ENCODE peak calls at places on chromosomes 13 and 19, in six cellular contexts. One of them, this sample, is unnamed.
A peak's percentile ranks its signal among the peaks of the same experiment; 100 is the strongest.

GRCh38 chr13:41159174-41159573 is 26.6 kb upstream of the KBTBD6 start:
- DNase-seq in fibroblast of lung: no peak
- DNase-seq in tibial artery: no peak
- DNase-seq in endothelial cell of umbilical vein: no peak
- DNase-seq in transverse colon: no peak
- DNase-seq in Peyer's patch: no peak
- DNase-seq in this sample: no peak

GRCh38 chr19:50203281-50204080 is at the start of gene MYH14:
- DNase-seq in tibial artery: no peak
- DNase-seq in transverse colon: peak; percentile 93
- DNase-seq in Peyer's patch: peak; percentile 90
- DNase-seq in endothelial cell of umbilical vein: peak; percentile 39
- DNase-seq in fibroblast of lung: peak; percentile 3
- DNase-seq in this sample: peak; percentile 98

GRCh38 chr13:40442191-40442590 is 224.2 kb downstream of the FOXO1 start:
- DNase-seq in Peyer's patch: no peak
- DNase-seq in fibroblast of lung: no peak
- DNase-seq in tibial artery: no peak
- DNase-seq in endothelial cell of umbilical vein: peak; percentile 9
- DNase-seq in transverse colon: no peak
- DNase-seq in this sample: no peak

GRCh38 chr19:18933297-18933696 is 7.7 kb downstream of the HOMER3 start:
- DNase-seq in endothelial cell of umbilical vein: no peak
- DNase-seq in tibial artery: no peak
- DNase-seq in fibroblast of lung: no peak
- DNase-seq in transverse colon: no peak
- DNase-seq in Peyer's patch: no peak
- DNase-seq in this sample: no peak

GRCh38 chr13:73138276-73138950 is 79.6 kb downstream of the KLF5 start:
- DNase-seq in Peyer's patch: no peak
- DNase-seq in fibroblast of lung: peak; percentile 77
- DNase-seq in tibial artery: no peak
- DNase-seq in transverse colon: no peak
- DNase-seq in endothelial cell of umbilical vein: no peak
- DNase-seq in this sample: no peak

GRCh38 chr13:106230450-106230849 is 305.0 kb downstream of the EFNB2 start:
- DNase-seq in Peyer's patch: no peak
- DNase-seq in endothelial cell of umbilical vein: peak; percentile 36
- DNase-seq in fibroblast of lung: peak; percentile 59
- DNase-seq in tibial artery: no peak
- DNase-seq in transverse colon: no peak
- DNase-seq in this sample: no peak

GRCh38 chr19:11445141-11445540 is 9.7 kb downstream of the PRKCSH start:
- DNase-seq in transverse colon: no peak
- DNase-seq in fibroblast of lung: no peak
- DNase-seq in Peyer's patch: no peak
- DNase-seq in tibial artery: no peak
- DNase-seq in endothelial cell of umbilical vein: no peak
- DNase-seq in this sample: no peak

GRCh38 chr19:17491287-17491686 is 20.2 kb upstream of the PGLS start:
- DNase-seq in transverse colon: no peak
- DNase-seq in tibial artery: no peak
- DNase-seq in Peyer's patch: no peak
- DNase-seq in endothelial cell of umbilical vein: no peak
- DNase-seq in fibroblast of lung: no peak
- DNase-seq in this sample: no peak

DNA sequence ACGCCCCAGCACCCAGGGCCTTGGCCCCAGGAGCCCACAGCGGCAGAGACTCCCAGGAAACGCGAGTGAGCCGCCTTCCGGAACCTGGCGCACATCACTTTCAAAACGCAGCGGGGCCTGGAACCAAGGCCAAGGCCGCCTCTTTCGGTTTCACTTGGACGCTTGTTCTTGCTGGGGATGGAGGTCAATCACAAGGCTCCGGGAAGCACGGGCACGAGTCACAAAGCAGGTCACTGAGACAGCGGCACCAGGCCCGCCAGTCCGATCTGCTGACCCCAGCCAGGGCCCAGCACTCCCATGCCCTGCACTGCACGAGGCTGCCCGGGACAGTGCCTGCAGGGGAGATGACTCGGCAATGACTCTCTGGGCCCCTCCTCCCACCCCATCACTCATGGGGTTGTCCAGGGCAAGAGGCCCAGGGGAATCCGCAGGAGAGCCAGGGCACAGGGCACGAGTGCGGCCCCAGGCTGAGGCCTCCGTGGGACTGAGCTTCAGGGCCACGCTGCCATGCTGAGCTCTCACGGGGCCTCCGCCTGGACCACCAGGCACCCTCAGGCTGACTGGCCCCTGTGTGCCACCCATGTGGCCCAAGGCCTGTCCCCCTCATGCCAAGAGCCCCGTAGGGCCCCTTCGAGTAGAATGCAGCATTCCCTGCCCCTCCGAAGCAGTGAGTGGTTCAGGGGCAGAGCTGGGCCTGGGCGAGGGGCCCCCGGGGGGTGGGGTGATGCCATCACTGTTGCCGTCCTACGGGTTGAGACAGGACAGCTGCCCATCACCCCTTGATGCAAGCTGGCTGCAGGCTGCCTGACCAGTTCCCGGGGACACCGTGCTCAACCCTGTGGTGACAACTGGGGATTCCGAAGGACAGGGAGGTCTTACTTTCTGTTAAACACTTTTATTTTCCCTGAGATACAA is 4.9 kb downstream of the SBNO2 start:
- DNase-seq in endothelial cell of umbilical vein: no peak
- DNase-seq in Peyer's patch: peak; percentile 76
- DNase-seq in transverse colon: no peak
- DNase-seq in fibroblast of lung: peak; percentile 75
- DNase-seq in tibial artery: no peak
- DNase-seq in this sample: no peak
- H3K4me1 ChIP-seq in endothelial cell of umbilical vein: no peaks in the 10 kb centered on the region
- H3K4me1 ChIP-seq in Peyer's patch: peaks cover 31% of the 10 kb centered on the region
- H3K4me1 ChIP-seq in transverse colon: peaks cover 12% of the 10 kb centered on the region
- H3K4me1 ChIP-seq in fibroblast of lung: peaks cover 27% of the 10 kb centered on the region
- H3K4me1 ChIP-seq in tibial artery: peaks cover 14% of the 10 kb centered on the region
- H3K4me1 ChIP-seq in this sample: peaks cover 3% of the 10 kb centered on the region

GRCh38 chr13:98150836-98151489 is 8.1 kb downstream of the FARP1 start:
- DNase-seq in Peyer's patch: no peak
- DNase-seq in endothelial cell of umbilical vein: no peak
- DNase-seq in transverse colon: no peak
- DNase-seq in tibial artery: no peak
- DNase-seq in fibroblast of lung: no peak
- DNase-seq in this sample: no peak

GRCh38 chr13:98144501-98145350 is 1.8 kb downstream of the FARP1 start:
- DNase-seq in endothelial cell of umbilical vein: peak; percentile 39
- DNase-seq in fibroblast of lung: peak; percentile 62
- DNase-seq in Peyer's patch: no peak
- DNase-seq in transverse colon: no peak
- DNase-seq in tibial artery: no peak
- DNase-seq in this sample: peak; percentile 58

GRCh38 chr13:98143157-98143553 is 261 bp downstream of the FARP1 start:
- DNase-seq in fibroblast of lung: no peak
- DNase-seq in tibial artery: peak; percentile 69
- DNase-seq in endothelial cell of umbilical vein: no peak
- DNase-seq in Peyer's patch: no peak
- DNase-seq in transverse colon: no peak
- DNase-seq in this sample: no peak

GRCh38 chr13:98143601-98144500 is 957 bp downstream of the FARP1 start:
- DNase-seq in fibroblast of lung: peak; percentile 52
- DNase-seq in endothelial cell of umbilical vein: peak; percentile 35
- DNase-seq in Peyer's patch: no peak
- DNase-seq in transverse colon: peak; percentile 23
- DNase-seq in tibial artery: peak; percentile 66
- DNase-seq in this sample: no peak

DNA sequence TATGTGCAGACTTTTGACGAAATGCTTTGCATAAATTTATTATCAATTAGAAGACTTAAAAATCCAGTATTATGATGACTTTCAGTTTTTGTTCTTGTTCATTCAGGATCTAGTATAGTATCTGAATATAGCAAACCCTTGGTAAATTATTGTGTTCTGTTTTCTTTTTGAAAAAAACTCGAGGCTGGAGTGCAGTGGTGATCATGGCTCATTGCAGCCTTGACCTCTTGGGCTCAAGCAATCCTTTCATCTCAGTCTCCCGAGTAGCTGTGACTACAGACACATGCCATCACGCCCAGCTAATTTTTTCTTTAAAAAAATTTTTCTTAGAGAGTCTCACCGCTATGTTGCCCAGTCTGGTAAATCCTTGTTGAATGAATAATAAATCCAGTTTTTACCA is 4.6 kb downstream of the FARP1 start:
- DNase-seq in transverse colon: no peak
- DNase-seq in fibroblast of lung: peak; percentile 37
- DNase-seq in tibial artery: no peak
- DNase-seq in endothelial cell of umbilical vein: no peak
- DNase-seq in Peyer's patch: no peak
- DNase-seq in this sample: no peak
- TF ChIP-seq CTCF in transverse colon: no peak
- TF ChIP-seq CTCF in fibroblast of lung: no peak
- TF ChIP-seq CTCF in tibial artery: no peak
- TF ChIP-seq CTCF in endothelial cell of umbilical vein: no peak
- TF ChIP-seq CTCF in Peyer's patch: no peak
- TF ChIP-seq CTCF in this sample: no peak

DNA sequence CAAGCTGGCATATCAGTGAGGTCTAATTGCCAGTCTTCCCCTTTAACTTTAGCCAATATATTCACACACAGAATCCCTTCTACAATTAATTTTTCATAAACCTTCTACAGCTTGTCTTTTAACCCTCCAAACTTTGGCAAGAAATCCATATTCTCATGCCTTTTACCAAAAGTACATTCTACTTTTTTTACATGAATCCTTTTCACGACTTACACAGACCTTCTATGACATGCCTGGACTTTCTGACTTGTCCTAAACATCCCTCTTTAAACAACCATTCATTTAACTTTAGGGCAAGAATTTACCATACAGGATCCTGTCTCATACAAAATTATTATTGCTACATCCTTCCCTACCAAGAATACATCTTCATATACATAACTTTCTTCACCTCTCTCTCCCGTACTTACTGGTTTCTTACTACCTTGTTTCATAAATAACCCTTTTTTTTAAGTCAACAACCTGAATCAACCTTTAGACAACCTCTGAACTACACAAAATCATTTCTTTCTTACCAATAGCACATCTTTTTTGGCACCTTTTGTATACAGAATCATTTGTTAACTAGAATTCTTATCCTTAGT is 23.5 kb downstream of the ZNF544 start:
- DNase-seq in fibroblast of lung: peak; percentile 21
- DNase-seq in Peyer's patch: no peak
- DNase-seq in endothelial cell of umbilical vein: no peak
- DNase-seq in transverse colon: no peak
- DNase-seq in tibial artery: no peak
- DNase-seq in this sample: no peak
- H3K4me3 ChIP-seq in fibroblast of lung: no peak overlapping the region
- H3K4me3 ChIP-seq in Peyer's patch: no peak overlapping the region
- H3K4me3 ChIP-seq in endothelial cell of umbilical vein: no peak overlapping the region
- H3K4me3 ChIP-seq in transverse colon: no peak overlapping the region
- H3K4me3 ChIP-seq in tibial artery: no peak overlapping the region
- H3K4me3 ChIP-seq in this sample: no peak overlapping the region

DNA sequence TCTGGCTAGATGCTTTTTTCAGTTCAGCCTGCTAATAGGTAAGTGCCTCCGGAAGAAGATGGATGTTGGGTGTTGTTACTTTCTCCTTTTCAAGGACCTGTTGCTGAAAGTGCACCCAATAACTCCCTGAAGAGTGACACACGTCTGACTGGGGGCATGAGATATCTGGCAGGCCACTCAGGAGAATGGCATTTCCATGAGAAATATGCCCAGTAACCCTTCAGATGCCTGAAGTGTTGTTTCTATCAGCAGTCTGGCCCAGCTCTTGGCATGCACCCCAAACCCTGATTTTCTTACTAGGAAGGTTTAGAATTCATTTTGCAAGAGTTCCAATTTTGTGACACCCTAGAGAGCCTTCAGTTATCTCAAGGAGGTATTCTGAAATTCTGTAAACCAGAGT is 71.5 kb downstream of the ARHGAP35 start:
- DNase-seq in Peyer's patch: no peak
- DNase-seq in fibroblast of lung: peak; percentile 78
- DNase-seq in tibial artery: no peak
- DNase-seq in transverse colon: no peak
- DNase-seq in endothelial cell of umbilical vein: peak; percentile 70
- DNase-seq in this sample: peak; percentile 17
- H3K4me1 ChIP-seq in Peyer's patch: no peaks in the 10 kb centered on the region
- H3K4me1 ChIP-seq in fibroblast of lung: peaks cover 5% of the 10 kb centered on the region
- H3K4me1 ChIP-seq in tibial artery: peaks cover 58% of the 10 kb centered on the region
- H3K4me1 ChIP-seq in transverse colon: peaks cover 5% of the 10 kb centered on the region
- H3K4me1 ChIP-seq in endothelial cell of umbilical vein: peaks cover 45% of the 10 kb centered on the region
- H3K4me1 ChIP-seq in this sample: no peaks in the 10 kb centered on the region

GRCh38 chr19:16085115-16085514 is 8.8 kb downstream of the TPM4 start:
- DNase-seq in transverse colon: no peak
- DNase-seq in Peyer's patch: no peak
- DNase-seq in tibial artery: no peak
- DNase-seq in fibroblast of lung: no peak
- DNase-seq in endothelial cell of umbilical vein: no peak
- DNase-seq in this sample: no peak

GRCh38 chr19:16088985-16089846 is 12.9 kb downstream of the TPM4 start:
- DNase-seq in transverse colon: no peak
- DNase-seq in fibroblast of lung: no peak
- DNase-seq in tibial artery: no peak
- DNase-seq in endothelial cell of umbilical vein: no peak
- DNase-seq in Peyer's patch: no peak
- DNase-seq in this sample: no peak

GRCh38 chr19:16091546-16092475 is 15.5 kb downstream of the TPM4 start:
- DNase-seq in tibial artery: no peak
- DNase-seq in Peyer's patch: no peak
- DNase-seq in endothelial cell of umbilical vein: no peak
- DNase-seq in transverse colon: no peak
- DNase-seq in fibroblast of lung: no peak
- DNase-seq in this sample: no peak

GRCh38 chr19:16087940-16088339 is 11.6 kb downstream of the TPM4 start:
- DNase-seq in tibial artery: no peak
- DNase-seq in Peyer's patch: no peak
- DNase-seq in fibroblast of lung: no peak
- DNase-seq in transverse colon: no peak
- DNase-seq in endothelial cell of umbilical vein: no peak
- DNase-seq in this sample: no peak

DNA sequence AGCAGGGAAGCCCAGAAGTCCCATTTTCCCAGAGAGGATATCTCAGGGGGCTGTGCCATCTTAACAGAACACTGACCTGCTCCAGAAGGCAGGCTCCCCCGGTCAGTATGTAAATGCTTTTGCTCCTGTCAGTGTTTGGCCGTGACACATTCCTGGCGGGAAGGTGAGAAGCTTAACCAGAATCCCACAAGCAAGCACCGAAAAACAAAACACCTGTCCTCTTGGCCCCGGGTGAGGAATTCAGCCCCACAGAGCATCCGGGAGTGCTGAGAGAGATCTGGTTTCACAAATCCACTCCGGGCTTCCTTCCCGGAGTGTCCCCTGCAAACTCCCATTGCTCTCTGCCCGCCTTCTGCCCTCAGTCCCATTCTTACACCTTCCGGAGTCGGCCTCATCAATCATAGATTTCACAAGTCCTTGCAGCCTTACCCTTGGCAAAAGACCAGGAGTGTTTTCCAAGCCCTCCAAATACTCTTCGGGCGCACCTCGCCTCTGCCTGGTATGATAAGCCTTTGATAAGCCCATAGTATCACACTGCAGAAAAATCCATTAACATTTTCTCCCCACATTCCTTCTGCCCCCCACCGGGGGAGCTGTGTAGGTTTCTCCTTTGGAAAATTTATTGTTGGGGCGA is 12.2 kb downstream of the TPM4 start:
- DNase-seq in Peyer's patch: no peak
- DNase-seq in tibial artery: no peak
- DNase-seq in fibroblast of lung: peak; percentile 69
- DNase-seq in endothelial cell of umbilical vein: no peak
- DNase-seq in transverse colon: no peak
- DNase-seq in this sample: no peak
- TF ChIP-seq CTCF in Peyer's patch: peak; percentile 25
- TF ChIP-seq CTCF in tibial artery: no peak
- TF ChIP-seq CTCF in fibroblast of lung: no peak
- TF ChIP-seq CTCF in endothelial cell of umbilical vein: no peak
- TF ChIP-seq CTCF in transverse colon: peak; percentile 9
- TF ChIP-seq CTCF in this sample: peak; percentile 31

GRCh38 chr13:48412881-48413351 is at the start of gene LPAR6:
- DNase-seq in Peyer's patch: no peak
- DNase-seq in fibroblast of lung: peak; percentile 81
- DNase-seq in endothelial cell of umbilical vein: peak; percentile 88
- DNase-seq in tibial artery: no peak
- DNase-seq in transverse colon: no peak
- DNase-seq in this sample: peak; percentile 3
- H3K4me3 ChIP-seq in Peyer's patch: peak within 1 kb of the TSS; percentile 46
- H3K4me3 ChIP-seq in fibroblast of lung: peak within 1 kb of the TSS; percentile 96
- H3K4me3 ChIP-seq in endothelial cell of umbilical vein: peak within 1 kb of the TSS; percentile 76
- H3K4me3 ChIP-seq in tibial artery: peak within 1 kb of the TSS; percentile 53
- H3K4me3 ChIP-seq in transverse colon: peak within 1 kb of the TSS; percentile 29
- H3K4me3 ChIP-seq in this sample: no peak within 1 kb of the TSS

This sample was measured in Caco-2.